ENCODE peak calls at places on chromosomes 16 and 17, in five cellular contexts. W, K, T, G and N are unnamed samples.

GRCh38 chr16:3726021-3726687 is 8.8 kb upstream of the TRAP1 start:
- DNase-seq in W (no peak), K (no peak), T (no peak), G (no peak), N (no peak)

GRCh38 chr17:75486151-75486550 is 29.2 kb downstream of the CASKIN2 start:
- DNase-seq in W (no peak), K (no peak), T (no peak), G (no peak), N (no peak)

GRCh38 chr16:85437161-85438052 is 175.7 kb upstream of the GSE1 start:
- DNase-seq in W (peak), K (no peak), T (peak), G (no peak), N (no peak)

GRCh38 chr17:68495081-68495480 is 17.1 kb upstream of the PRKAR1A start:
- DNase-seq in W (no peak), K (no peak), T (no peak), G (no peak), N (no peak)

GRCh38 chr17:55054429-55054828 is 85.9 kb downstream of the STXBP4 start:
- DNase-seq in W (no peak), K (no peak), T (no peak), G (no peak), N (no peak)

GRCh38 chr16:70341600-70341999 is 5.1 kb upstream of the DDX19A start:
- DNase-seq in W (no peak), K (no peak), T (no peak), G (no peak), N (no peak)

GRCh38 chr17:39351508-39351907 is 49.9 kb downstream of the FBXL20 start:
- DNase-seq in W (no peak), K (no peak), T (no peak), G (no peak), N (no peak)

GRCh38 chr16:50244504-50245416 is 21.6 kb upstream of the ADCY7 start:
- DNase-seq in W (no peak), K (no peak), T (no peak), G (peak), N (no peak)

GRCh38 chr17:75442168-75443103 is 14.0 kb upstream of the TMEM94 start:
- DNase-seq in W (no peak), K (no peak), T (peak), G (no peak), N (no peak)

GRCh38 chr16:66385415-66385814 is 18.9 kb downstream of the CDH5 start:
- DNase-seq in W (no peak), K (no peak), T (no peak), G (no peak), N (no peak)

DNA sequence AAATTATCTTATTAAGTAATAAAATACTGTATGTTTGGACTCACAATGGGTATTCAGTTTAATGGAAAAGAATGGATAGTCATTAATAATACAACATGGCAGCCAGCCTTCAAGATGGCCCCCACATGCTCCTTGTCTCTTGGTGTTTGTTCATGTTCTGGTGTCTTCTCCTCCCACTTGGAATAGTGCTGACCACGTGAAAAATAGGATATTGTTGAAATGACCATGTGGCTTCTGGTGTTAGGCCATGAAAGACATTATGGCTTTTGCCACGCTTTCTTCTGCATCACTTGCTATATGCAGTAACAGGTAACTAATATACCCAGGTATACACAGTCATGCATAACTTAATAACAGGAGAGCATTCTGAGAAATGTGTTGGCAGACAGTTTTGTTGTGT is 341.0 kb downstream of the KCNJ2 start:
- DNase-seq in W (no peak), K (no peak), T (no peak), G (no peak), N (no peak)
- TF ChIP-seq CTCF in W (no peak), K (no peak), T (no peak), G (no peak), N (no peak)

GRCh38 chr16:20995711-20996110 is 95.1 kb downstream of the LYRM1 start:
- DNase-seq in W (no peak), K (no peak), T (no peak), G (peak), N (no peak)

GRCh38 chr16:20997147-20997546 is 96.6 kb downstream of the LYRM1 start:
- DNase-seq in W (no peak), K (no peak), T (no peak), G (peak), N (no peak)

GRCh38 chr16:21005008-21005407 is 104.4 kb downstream of the LYRM1 start:
- DNase-seq in W (no peak), K (no peak), T (no peak), G (no peak), N (no peak)

DNA sequence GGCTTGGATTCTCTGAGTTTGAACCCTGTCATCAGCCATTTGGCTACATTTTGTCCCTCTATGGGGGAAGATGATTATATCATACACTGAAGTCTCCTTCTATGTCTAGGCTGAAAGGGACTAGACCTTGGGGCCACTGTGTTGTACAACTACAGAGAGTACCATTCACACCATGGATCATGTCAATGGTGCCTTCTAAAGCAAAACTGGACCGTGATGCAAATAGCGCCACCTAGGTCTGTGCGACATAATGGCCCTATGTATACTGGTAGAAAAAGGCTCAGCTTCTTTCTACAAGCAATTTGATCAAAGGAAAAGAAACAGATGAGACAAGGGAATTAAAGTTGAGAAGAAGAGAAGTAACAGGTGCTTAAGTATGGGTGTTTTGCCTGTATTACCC is 100.7 kb downstream of the LYRM1 start:
- DNase-seq in W (no peak), K (no peak), T (peak), G (no peak), N (peak)
- TF ChIP-seq CTCF in W (peak), K (peak), T (peak), G (peak), N (peak)

DNA sequence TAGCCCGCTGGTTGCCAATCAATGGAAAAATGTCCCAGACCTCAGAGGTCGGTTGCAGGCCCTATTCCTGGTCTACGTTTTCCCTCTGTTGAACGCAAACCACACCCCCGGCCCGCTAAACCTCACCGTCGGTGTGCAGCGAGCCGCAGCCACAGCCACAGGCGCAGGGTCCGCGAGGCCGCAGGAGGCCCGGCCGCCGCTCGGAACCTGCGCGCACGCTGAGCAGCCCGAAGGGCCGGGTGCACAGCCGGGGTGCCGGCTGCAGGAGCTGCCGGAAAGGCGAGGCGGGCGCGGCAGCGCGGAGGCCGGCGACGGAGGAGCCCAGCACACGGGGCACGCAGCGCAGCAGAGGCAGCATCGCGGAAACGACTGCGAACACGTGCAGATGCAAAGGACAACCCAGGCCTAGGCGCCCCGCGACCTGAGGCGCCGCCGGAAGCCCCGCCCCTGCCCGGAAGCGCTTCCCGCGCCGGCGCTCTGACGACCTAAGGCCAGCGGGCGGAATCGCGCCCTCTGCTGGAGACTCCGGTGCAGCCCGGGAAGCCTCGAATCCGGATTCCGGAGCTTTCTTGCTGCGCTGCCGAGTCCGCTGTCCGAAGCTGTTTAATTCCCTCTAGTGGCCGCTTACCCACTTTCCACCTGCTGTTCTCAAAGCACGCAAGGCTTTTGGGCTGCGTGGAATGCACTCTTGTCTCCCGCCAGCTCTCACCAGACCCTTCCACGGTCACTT is at the start of gene C1QBP:
- DNase-seq in W (peak), K (peak), T (peak), G (peak), N (peak)
- TF ChIP-seq CTCF in W (peak), K (peak), T (peak), G (peak), N (peak)

DNA sequence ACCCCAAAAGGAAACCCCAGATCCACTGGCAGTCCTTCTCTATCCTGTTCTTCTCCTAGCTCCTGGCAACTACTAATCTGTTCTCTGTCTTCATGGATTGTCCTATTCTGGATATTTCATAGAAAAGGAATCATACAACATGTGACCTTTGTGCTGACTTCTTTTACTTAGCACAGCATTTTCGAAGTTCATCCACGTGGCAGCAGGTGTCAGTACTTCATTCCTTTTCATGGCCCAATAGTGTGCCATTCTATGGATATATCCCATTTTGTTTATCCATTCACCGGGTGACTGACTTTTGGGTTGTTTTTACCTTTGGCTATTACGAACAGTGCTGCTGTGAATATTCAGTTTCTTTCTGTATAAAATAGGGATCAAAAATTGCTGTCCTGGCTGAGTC is 10.4 kb upstream of the FA2H start:
- DNase-seq in W (no peak), K (no peak), T (no peak), G (no peak), N (no peak)
- TF ChIP-seq CTCF in W (no peak), K (no peak), T (no peak), G (no peak), N (no peak)

GRCh38 chr17:7435676-7436555 is 681 bp downstream of the TMEM102 start:
- DNase-seq in W (no peak), K (no peak), T (peak), G (no peak), N (no peak)
- TF ChIP-seq CTCF in W (no peak), K (peak), T (no peak), G (peak), N (no peak)

GRCh38 chr16:68385371-68385770 is 62.9 kb downstream of the SMPD3 start:
- DNase-seq in W (no peak), K (no peak), T (no peak), G (no peak), N (no peak)

GRCh38 chr16:68386628-68387027 is 61.7 kb downstream of the SMPD3 start:
- DNase-seq in W (no peak), K (no peak), T (no peak), G (no peak), N (no peak)

GRCh38 chr16:68383858-68384257 is 64.5 kb downstream of the SMPD3 start:
- DNase-seq in W (no peak), K (no peak), T (no peak), G (no peak), N (no peak)

GRCh38 chr16:68382296-68382718 is 66.0 kb downstream of the SMPD3 start:
- DNase-seq in W (no peak), K (no peak), T (no peak), G (no peak), N (no peak)

GRCh38 chr16:68384293-68385255 is 63.7 kb downstream of the SMPD3 start:
- DNase-seq in W (no peak), K (no peak), T (no peak), G (no peak), N (no peak)
- TF ChIP-seq CTCF in W (no peak), K (no peak), T (no peak), G (no peak), N (no peak)

GRCh38 chr17:11388061-11388460 is 147.0 kb downstream of the SHISA6 start:
- DNase-seq in W (no peak), K (no peak), T (no peak), G (no peak), N (no peak)

GRCh38 chr17:11389583-11389982 is 148.6 kb downstream of the SHISA6 start:
- DNase-seq in W (no peak), K (no peak), T (no peak), G (no peak), N (no peak)

DNA sequence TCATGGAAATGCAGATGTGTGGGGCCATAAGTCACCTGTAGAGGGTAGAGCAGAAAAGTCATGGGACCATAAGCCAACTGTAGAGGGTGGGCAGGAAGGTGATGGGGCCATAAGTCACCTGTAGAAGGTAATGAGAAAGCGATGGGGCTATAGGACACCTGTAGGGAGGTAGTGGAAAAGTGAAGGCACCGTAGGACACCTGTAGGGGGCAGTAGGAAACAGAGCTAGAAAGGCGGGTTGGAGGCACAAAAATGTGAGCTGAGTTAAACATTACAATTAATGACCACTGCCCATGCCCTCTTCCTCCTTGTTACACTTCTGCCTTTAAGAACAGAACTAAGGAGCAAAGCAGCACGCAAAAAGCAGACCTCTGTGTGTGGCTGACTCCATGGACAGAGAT is 150.1 kb downstream of the SHISA6 start:
- DNase-seq in W (no peak), K (no peak), T (no peak), G (no peak), N (no peak)
- TF ChIP-seq CTCF in W (no peak), K (no peak), T (no peak), G (no peak), N (no peak)

DNA sequence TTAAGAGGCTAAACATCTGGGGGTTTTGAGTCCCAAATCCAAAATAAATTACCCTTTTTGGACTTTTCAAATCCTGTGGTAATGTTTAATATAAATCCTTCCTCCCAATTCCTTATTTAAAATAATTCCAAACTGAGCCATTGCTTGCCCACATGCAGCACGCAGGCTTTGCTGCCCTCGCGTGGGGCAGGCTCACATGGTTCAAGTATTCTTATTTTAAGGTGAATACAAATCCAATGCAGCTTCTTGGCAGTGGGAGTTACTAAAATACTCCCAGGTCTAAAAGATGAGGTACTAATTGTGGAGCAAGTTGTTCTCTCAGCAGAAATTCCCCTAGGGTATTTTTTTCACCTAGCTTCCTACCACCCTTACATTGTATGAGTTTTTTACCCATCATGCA is 33.0 kb downstream of the CYB561 start:
- DNase-seq in W (no peak), K (no peak), T (no peak), G (no peak), N (no peak)
- TF ChIP-seq CTCF in W (no peak), K (no peak), T (no peak), G (no peak), N (no peak)